ENCODE peak calls at places on chromosome 17, in seven cellular contexts. One of them, this sample, is unnamed.

GRCh38 chr17:12116143-12116542 is 95.5 kb downstream of the MAP2K4 start:
- DNase-seq in cardiac muscle cell: no peak
- DNase-seq in psoas muscle: no peak
- DNase-seq in IMR-90: peak; percentile 66
- DNase-seq in naive thymus-derived CD4-positive, alpha-beta T cell: no peak
- DNase-seq in cardiac fibroblast: no peak
- DNase-seq in AG10803: no peak
- DNase-seq in this sample: no peak

GRCh38 chr17:83152745-83153611 is 73.6 kb downstream of the METRNL start:
- DNase-seq in naive thymus-derived CD4-positive, alpha-beta T cell: no peak
- DNase-seq in cardiac fibroblast: no peak
- DNase-seq in AG10803: no peak
- DNase-seq in psoas muscle: peak; percentile 83
- DNase-seq in IMR-90: no peak
- DNase-seq in cardiac muscle cell: no peak
- DNase-seq in this sample: no peak

GRCh38 chr17:51029568-51030463 is 90.9 kb downstream of the SPAG9 start:
- DNase-seq in cardiac muscle cell: no peak
- DNase-seq in naive thymus-derived CD4-positive, alpha-beta T cell: peak; percentile 58
- DNase-seq in IMR-90: peak; percentile 54
- DNase-seq in cardiac fibroblast: peak; percentile 52
- DNase-seq in psoas muscle: no peak
- DNase-seq in AG10803: peak; percentile 44
- DNase-seq in this sample: peak; percentile 37

GRCh38 chr17:74738051-74738996 is 1.3 kb downstream of the RAB37 start:
- DNase-seq in cardiac fibroblast: peak; percentile 53
- DNase-seq in naive thymus-derived CD4-positive, alpha-beta T cell: peak; percentile 64
- DNase-seq in cardiac muscle cell: no peak
- DNase-seq in AG10803: no peak
- DNase-seq in psoas muscle: peak; percentile 70
- DNase-seq in IMR-90: no peak
- DNase-seq in this sample: peak; percentile 36

GRCh38 chr17:81246343-81246670 is 7.2 kb downstream of the NDUFAF8 start:
- DNase-seq in cardiac muscle cell: no peak
- DNase-seq in IMR-90: no peak
- DNase-seq in AG10803: no peak
- DNase-seq in psoas muscle: peak; percentile 46
- DNase-seq in cardiac fibroblast: no peak
- DNase-seq in naive thymus-derived CD4-positive, alpha-beta T cell: no peak
- DNase-seq in this sample: no peak

GRCh38 chr17:80353718-80354275 is 61.2 kb upstream of the ENDOV start:
- DNase-seq in cardiac fibroblast: no peak
- DNase-seq in psoas muscle: peak; percentile 39
- DNase-seq in AG10803: no peak
- DNase-seq in naive thymus-derived CD4-positive, alpha-beta T cell: no peak
- DNase-seq in cardiac muscle cell: no peak
- DNase-seq in IMR-90: no peak
- DNase-seq in this sample: no peak

GRCh38 chr17:83200746-83201145 is 121.3 kb downstream of the METRNL start:
- DNase-seq in naive thymus-derived CD4-positive, alpha-beta T cell: no peak
- DNase-seq in AG10803: peak; percentile 46
- DNase-seq in IMR-90: no peak
- DNase-seq in psoas muscle: peak; percentile 59
- DNase-seq in cardiac fibroblast: no peak
- DNase-seq in cardiac muscle cell: no peak
- DNase-seq in this sample: no peak

GRCh38 chr17:62611767-62612166 is 15.7 kb upstream of the MRC2 start:
- DNase-seq in AG10803: no peak
- DNase-seq in IMR-90: no peak
- DNase-seq in cardiac fibroblast: no peak
- DNase-seq in naive thymus-derived CD4-positive, alpha-beta T cell: no peak
- DNase-seq in psoas muscle: no peak
- DNase-seq in cardiac muscle cell: no peak
- DNase-seq in this sample: no peak

GRCh38 chr17:44353656-44354331 is 8.7 kb downstream of the GRN start:
- DNase-seq in psoas muscle: no peak
- DNase-seq in cardiac muscle cell: peak; percentile 64
- DNase-seq in AG10803: no peak
- DNase-seq in IMR-90: no peak
- DNase-seq in naive thymus-derived CD4-positive, alpha-beta T cell: peak; percentile 27
- DNase-seq in cardiac fibroblast: no peak
- DNase-seq in this sample: no peak

GRCh38 chr17:10247806-10248334 is 49.5 kb upstream of the GAS7 start:
- DNase-seq in AG10803: peak; percentile 95
- DNase-seq in naive thymus-derived CD4-positive, alpha-beta T cell: no peak
- DNase-seq in cardiac muscle cell: no peak
- DNase-seq in IMR-90: no peak
- DNase-seq in psoas muscle: no peak
- DNase-seq in cardiac fibroblast: peak; percentile 52
- DNase-seq in this sample: no peak

GRCh38 chr17:67779098-67779672 is 46.1 kb upstream of the BPTF start:
- DNase-seq in AG10803: peak; percentile 47
- DNase-seq in naive thymus-derived CD4-positive, alpha-beta T cell: peak; percentile 15
- DNase-seq in cardiac fibroblast: peak; percentile 86
- DNase-seq in cardiac muscle cell: peak; percentile 23
- DNase-seq in psoas muscle: peak; percentile 60
- DNase-seq in IMR-90: peak; percentile 61
- DNase-seq in this sample: peak; percentile 73

GRCh38 chr17:383771-384621 is 31.4 kb upstream of the RPH3AL start:
- DNase-seq in cardiac muscle cell: no peak
- DNase-seq in psoas muscle: no peak
- DNase-seq in cardiac fibroblast: no peak
- DNase-seq in AG10803: no peak
- DNase-seq in naive thymus-derived CD4-positive, alpha-beta T cell: no peak
- DNase-seq in IMR-90: no peak
- DNase-seq in this sample: no peak

GRCh38 chr17:74563358-74563757 is 4.0 kb downstream of the CD300H start:
- DNase-seq in AG10803: no peak
- DNase-seq in naive thymus-derived CD4-positive, alpha-beta T cell: no peak
- DNase-seq in psoas muscle: no peak
- DNase-seq in cardiac muscle cell: no peak
- DNase-seq in IMR-90: no peak
- DNase-seq in cardiac fibroblast: no peak
- DNase-seq in this sample: no peak

GRCh38 chr17:34151081-34151480 is 104.0 kb upstream of the CCL2 start:
- DNase-seq in psoas muscle: no peak
- DNase-seq in cardiac fibroblast: no peak
- DNase-seq in IMR-90: no peak
- DNase-seq in naive thymus-derived CD4-positive, alpha-beta T cell: no peak
- DNase-seq in cardiac muscle cell: no peak
- DNase-seq in AG10803: peak; percentile 25
- DNase-seq in this sample: no peak

GRCh38 chr17:31492880-31493655 is 101.6 kb downstream of the RAB11FIP4 start:
- DNase-seq in psoas muscle: peak; percentile 62
- DNase-seq in naive thymus-derived CD4-positive, alpha-beta T cell: no peak
- DNase-seq in cardiac fibroblast: no peak
- DNase-seq in IMR-90: no peak
- DNase-seq in AG10803: no peak
- DNase-seq in cardiac muscle cell: no peak
- DNase-seq in this sample: no peak

GRCh38 chr17:67200727-67201301 is 44.2 kb downstream of the HELZ start:
- DNase-seq in psoas muscle: no peak
- DNase-seq in IMR-90: no peak
- DNase-seq in cardiac muscle cell: no peak
- DNase-seq in AG10803: no peak
- DNase-seq in cardiac fibroblast: no peak
- DNase-seq in naive thymus-derived CD4-positive, alpha-beta T cell: no peak
- DNase-seq in this sample: peak; percentile 23

GRCh38 chr17:21677126-21677910 is 15.0 kb upstream of the KCNJ18 start:
- DNase-seq in psoas muscle: no peak
- DNase-seq in naive thymus-derived CD4-positive, alpha-beta T cell: no peak
- DNase-seq in AG10803: no peak
- DNase-seq in IMR-90: no peak
- DNase-seq in cardiac fibroblast: no peak
- DNase-seq in cardiac muscle cell: no peak
- DNase-seq in this sample: no peak

GRCh38 chr17:6020376-6021010 is 49.7 kb upstream of the WSCD1 start:
- DNase-seq in IMR-90: no peak
- DNase-seq in cardiac muscle cell: no peak
- DNase-seq in naive thymus-derived CD4-positive, alpha-beta T cell: no peak
- DNase-seq in psoas muscle: no peak
- DNase-seq in cardiac fibroblast: no peak
- DNase-seq in AG10803: no peak
- DNase-seq in this sample: no peak

GRCh38 chr17:52982331-52982730 is 823.8 kb upstream of the CA10 start:
- DNase-seq in cardiac muscle cell: no peak
- DNase-seq in AG10803: no peak
- DNase-seq in cardiac fibroblast: no peak
- DNase-seq in naive thymus-derived CD4-positive, alpha-beta T cell: no peak
- DNase-seq in psoas muscle: no peak
- DNase-seq in IMR-90: no peak
- DNase-seq in this sample: no peak

GRCh38 chr17:62052765-62053338 is 12.2 kb downstream of the MED13 start:
- DNase-seq in cardiac muscle cell: no peak
- DNase-seq in naive thymus-derived CD4-positive, alpha-beta T cell: no peak
- DNase-seq in psoas muscle: no peak
- DNase-seq in cardiac fibroblast: no peak
- DNase-seq in AG10803: no peak
- DNase-seq in IMR-90: no peak
- DNase-seq in this sample: no peak

GRCh38 chr17:4163951-4164350 is 21.0 kb downstream of the CYB5D2 start:
- DNase-seq in naive thymus-derived CD4-positive, alpha-beta T cell: no peak
- DNase-seq in cardiac muscle cell: no peak
- DNase-seq in psoas muscle: peak; percentile 70
- DNase-seq in IMR-90: peak; percentile 50
- DNase-seq in AG10803: peak; percentile 58
- DNase-seq in cardiac fibroblast: peak; percentile 69
- DNase-seq in this sample: peak; percentile 59

GRCh38 chr17:50260501-50260911 is 13.8 kb upstream of the TMEM92 start:
- DNase-seq in psoas muscle: no peak
- DNase-seq in cardiac fibroblast: no peak
- DNase-seq in cardiac muscle cell: no peak
- DNase-seq in naive thymus-derived CD4-positive, alpha-beta T cell: no peak
- DNase-seq in IMR-90: no peak
- DNase-seq in AG10803: no peak
- DNase-seq in this sample: no peak

GRCh38 chr17:69757794-69758430 is 317.1 kb upstream of the KCNJ16 start:
- DNase-seq in cardiac fibroblast: peak; percentile 71
- DNase-seq in IMR-90: peak; percentile 94
- DNase-seq in cardiac muscle cell: no peak
- DNase-seq in AG10803: peak; percentile 99
- DNase-seq in psoas muscle: no peak
- DNase-seq in naive thymus-derived CD4-positive, alpha-beta T cell: no peak
- DNase-seq in this sample: peak; percentile 79

GRCh38 chr17:40218006-40218739 is 931 bp upstream of the WIPF2 start:
- DNase-seq in naive thymus-derived CD4-positive, alpha-beta T cell: no peak
- DNase-seq in cardiac muscle cell: no peak
- DNase-seq in cardiac fibroblast: no peak
- DNase-seq in psoas muscle: no peak
- DNase-seq in AG10803: no peak
- DNase-seq in IMR-90: no peak
- DNase-seq in this sample: no peak
- H3K4me3 ChIP-seq in naive thymus-derived CD4-positive, alpha-beta T cell: peak overlapping the region; percentile 74
- H3K4me3 ChIP-seq in cardiac muscle cell: peak overlapping the region; percentile 35
- H3K4me3 ChIP-seq in cardiac fibroblast: no peak overlapping the region
- H3K4me3 ChIP-seq in psoas muscle: peak overlapping the region; percentile 80
- H3K4me3 ChIP-seq in AG10803: no peak overlapping the region
- H3K4me3 ChIP-seq in IMR-90: no peak overlapping the region
- H3K4me3 ChIP-seq in this sample: no peak overlapping the region

GRCh38 chr17:2931426-2931825 is 132.0 kb downstream of the OR1D5 start:
- DNase-seq in cardiac fibroblast: no peak
- DNase-seq in IMR-90: no peak
- DNase-seq in psoas muscle: no peak
- DNase-seq in naive thymus-derived CD4-positive, alpha-beta T cell: no peak
- DNase-seq in cardiac muscle cell: no peak
- DNase-seq in AG10803: no peak
- DNase-seq in this sample: no peak
- H3K4me3 ChIP-seq in cardiac fibroblast: no peak overlapping the region
- H3K4me3 ChIP-seq in IMR-90: no peak overlapping the region
- H3K4me3 ChIP-seq in psoas muscle: no peak overlapping the region
- H3K4me3 ChIP-seq in naive thymus-derived CD4-positive, alpha-beta T cell: no peak overlapping the region
- H3K4me3 ChIP-seq in cardiac muscle cell: no peak overlapping the region
- H3K4me3 ChIP-seq in AG10803: no peak overlapping the region
- H3K4me3 ChIP-seq in this sample: no peak overlapping the region

DNA sequence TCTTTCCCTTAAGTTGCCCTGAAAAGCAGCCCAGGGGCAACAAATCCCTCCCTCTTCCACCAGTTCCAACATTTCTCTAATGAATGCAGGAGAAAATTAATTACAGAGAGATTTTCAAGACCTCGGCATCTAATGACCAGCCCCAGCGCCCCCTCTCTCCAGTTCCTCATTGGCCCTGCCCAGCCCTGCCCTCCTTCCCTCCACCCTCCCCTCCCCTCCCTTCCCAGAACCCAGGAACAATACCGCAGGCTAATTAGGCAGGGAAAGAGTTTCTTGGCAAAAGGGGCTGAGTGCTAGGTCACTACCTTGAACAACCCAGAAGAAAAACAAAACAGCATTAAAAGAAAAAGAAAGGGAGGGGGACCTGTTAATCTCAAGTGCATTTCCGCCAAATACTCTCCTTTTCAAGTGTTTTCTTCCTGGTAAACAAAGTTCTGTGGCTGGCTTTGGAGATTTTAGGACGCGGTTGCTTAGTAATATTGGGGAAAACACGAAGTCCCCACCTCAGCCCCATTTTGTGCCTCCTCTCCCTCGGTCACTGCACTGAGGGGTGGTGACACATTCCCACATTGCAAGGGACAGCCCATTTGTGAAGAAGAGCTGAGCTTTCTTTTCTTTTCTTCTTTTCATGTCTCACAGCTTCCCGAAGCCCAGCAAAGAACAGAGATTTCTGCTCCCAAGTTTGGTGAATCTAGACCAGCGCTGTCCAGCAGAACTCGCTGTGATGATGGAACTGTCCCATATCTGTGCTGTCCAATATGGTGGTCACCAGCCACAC is 215.4 kb downstream of the SOX9 start:
- DNase-seq in IMR-90: no peak
- DNase-seq in AG10803: no peak
- DNase-seq in cardiac muscle cell: no peak
- DNase-seq in psoas muscle: no peak
- DNase-seq in naive thymus-derived CD4-positive, alpha-beta T cell: no peak
- DNase-seq in cardiac fibroblast: no peak
- DNase-seq in this sample: no peak
- H3K4me3 ChIP-seq in IMR-90: no peak overlapping the region
- H3K4me3 ChIP-seq in AG10803: no peak overlapping the region
- H3K4me3 ChIP-seq in cardiac muscle cell: no peak overlapping the region
- H3K4me3 ChIP-seq in psoas muscle: no peak overlapping the region
- H3K4me3 ChIP-seq in naive thymus-derived CD4-positive, alpha-beta T cell: no peak overlapping the region
- H3K4me3 ChIP-seq in cardiac fibroblast: no peak overlapping the region
- H3K4me3 ChIP-seq in this sample: no peak overlapping the region

DNA sequence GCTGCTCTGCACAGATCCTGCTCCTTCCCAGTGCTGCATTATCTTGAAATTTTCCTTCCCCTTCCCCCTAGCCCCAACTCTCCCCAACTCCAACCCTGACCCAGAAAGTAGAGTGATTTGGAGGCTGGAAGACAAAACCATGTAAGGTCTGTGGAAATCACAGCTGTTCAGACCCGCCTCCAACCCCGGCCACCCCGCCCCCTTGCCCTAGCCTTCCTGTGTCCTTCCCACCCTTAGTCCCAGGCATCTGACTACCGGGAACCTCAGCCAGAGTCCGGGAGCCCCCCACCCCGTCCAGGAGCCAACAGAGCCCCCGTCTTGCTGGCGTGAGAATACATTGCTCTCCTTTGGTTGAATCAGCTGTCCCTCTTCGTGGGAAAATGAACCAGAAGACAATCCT is at the start of gene AOC3:
- DNase-seq in IMR-90: no peak
- DNase-seq in cardiac muscle cell: no peak
- DNase-seq in AG10803: no peak
- DNase-seq in psoas muscle: no peak
- DNase-seq in naive thymus-derived CD4-positive, alpha-beta T cell: no peak
- DNase-seq in cardiac fibroblast: peak; percentile 15
- DNase-seq in this sample: no peak
- H3K4me3 ChIP-seq in IMR-90: no peak within 1 kb of the TSS
- H3K4me3 ChIP-seq in cardiac muscle cell: no peak within 1 kb of the TSS
- H3K4me3 ChIP-seq in AG10803: no peak within 1 kb of the TSS
- H3K4me3 ChIP-seq in psoas muscle: peak within 1 kb of the TSS; percentile 54
- H3K4me3 ChIP-seq in naive thymus-derived CD4-positive, alpha-beta T cell: no peak within 1 kb of the TSS
- H3K4me3 ChIP-seq in cardiac fibroblast: no peak within 1 kb of the TSS
- H3K4me3 ChIP-seq in this sample: no peak within 1 kb of the TSS